ENCODE peak calls at places on chromosomes 1 and 21, in four cellular contexts. One of them, this sample, is unnamed.

GRCh38 chr1:159786966-159787365 is 6.2 kb downstream of the DUSP23 start:
- DNase-seq in activated T-helper 2 cell treated with anti-CD3 and anti-CD28 coated beads, Interferon-gamma antibody, Interleukin-2, Interleukin-4, amounts not matched to agents 10 μg/mL and 5 μg/mL and 100 μg/mL, durations not matched to agents 14 hours and 24 hours and 36 hours: no peak
- DNase-seq in RWPE1: no peak
- DNase-seq in fibroblast of pulmonary artery: peak
- DNase-seq in this sample: no peak

GRCh38 chr21:32004281-32004680 is 131.5 kb downstream of the HUNK start:
- DNase-seq in RWPE1: no peak
- DNase-seq in activated T-helper 2 cell treated with anti-CD3 and anti-CD28 coated beads, Interferon-gamma antibody, Interleukin-2, Interleukin-4, amounts not matched to agents 10 μg/mL and 5 μg/mL and 100 μg/mL, durations not matched to agents 14 hours and 24 hours and 36 hours: no peak
- DNase-seq in fibroblast of pulmonary artery: no peak
- DNase-seq in this sample: no peak

GRCh38 chr1:93471284-93471683 is 23.4 kb downstream of the FNBP1L start:
- DNase-seq in RWPE1: no peak
- DNase-seq in fibroblast of pulmonary artery: no peak
- DNase-seq in activated T-helper 2 cell treated with anti-CD3 and anti-CD28 coated beads, Interferon-gamma antibody, Interleukin-2, Interleukin-4, amounts not matched to agents 10 μg/mL and 5 μg/mL and 100 μg/mL, durations not matched to agents 14 hours and 24 hours and 36 hours: no peak
- DNase-seq in this sample: no peak

GRCh38 chr21:22710725-22711124 is 1712.5 kb downstream of the NCAM2 start:
- DNase-seq in RWPE1: no peak
- DNase-seq in fibroblast of pulmonary artery: no peak
- DNase-seq in activated T-helper 2 cell treated with anti-CD3 and anti-CD28 coated beads, Interferon-gamma antibody, Interleukin-2, Interleukin-4, amounts not matched to agents 10 μg/mL and 5 μg/mL and 100 μg/mL, durations not matched to agents 14 hours and 24 hours and 36 hours: no peak
- DNase-seq in this sample: no peak

GRCh38 chr1:234281826-234282489 is 91.3 kb upstream of the COA6 start:
- DNase-seq in RWPE1: no peak
- DNase-seq in activated T-helper 2 cell treated with anti-CD3 and anti-CD28 coated beads, Interferon-gamma antibody, Interleukin-2, Interleukin-4, amounts not matched to agents 10 μg/mL and 5 μg/mL and 100 μg/mL, durations not matched to agents 14 hours and 24 hours and 36 hours: no peak
- DNase-seq in fibroblast of pulmonary artery: no peak
- DNase-seq in this sample: no peak

GRCh38 chr1:208129057-208129456 is 115.1 kb downstream of the PLXNA2 start:
- DNase-seq in fibroblast of pulmonary artery: no peak
- DNase-seq in RWPE1: no peak
- DNase-seq in activated T-helper 2 cell treated with anti-CD3 and anti-CD28 coated beads, Interferon-gamma antibody, Interleukin-2, Interleukin-4, amounts not matched to agents 10 μg/mL and 5 μg/mL and 100 μg/mL, durations not matched to agents 14 hours and 24 hours and 36 hours: no peak
- DNase-seq in this sample: no peak

GRCh38 chr21:36698160-36699025 is 522 bp upstream of the SIM2 start:
- DNase-seq in fibroblast of pulmonary artery: no peak
- DNase-seq in activated T-helper 2 cell treated with anti-CD3 and anti-CD28 coated beads, Interferon-gamma antibody, Interleukin-2, Interleukin-4, amounts not matched to agents 10 μg/mL and 5 μg/mL and 100 μg/mL, durations not matched to agents 14 hours and 24 hours and 36 hours: no peak
- DNase-seq in RWPE1: peak
- DNase-seq in this sample: no peak

GRCh38 chr21:28742527-28742926 is 250.2 kb downstream of the LTN1 start:
- DNase-seq in RWPE1: peak
- DNase-seq in fibroblast of pulmonary artery: peak
- DNase-seq in activated T-helper 2 cell treated with anti-CD3 and anti-CD28 coated beads, Interferon-gamma antibody, Interleukin-2, Interleukin-4, amounts not matched to agents 10 μg/mL and 5 μg/mL and 100 μg/mL, durations not matched to agents 14 hours and 24 hours and 36 hours: no peak
- DNase-seq in this sample: no peak

GRCh38 chr1:222643603-222643936 is 25.7 kb downstream of the MIA3 start:
- DNase-seq in fibroblast of pulmonary artery: no peak
- DNase-seq in RWPE1: no peak
- DNase-seq in activated T-helper 2 cell treated with anti-CD3 and anti-CD28 coated beads, Interferon-gamma antibody, Interleukin-2, Interleukin-4, amounts not matched to agents 10 μg/mL and 5 μg/mL and 100 μg/mL, durations not matched to agents 14 hours and 24 hours and 36 hours: no peak
- DNase-seq in this sample: peak

GRCh38 chr1:223153177-223154119 is 10.4 kb upstream of the TLR5 start:
- DNase-seq in RWPE1: no peak
- DNase-seq in fibroblast of pulmonary artery: peak
- DNase-seq in activated T-helper 2 cell treated with anti-CD3 and anti-CD28 coated beads, Interferon-gamma antibody, Interleukin-2, Interleukin-4, amounts not matched to agents 10 μg/mL and 5 μg/mL and 100 μg/mL, durations not matched to agents 14 hours and 24 hours and 36 hours: no peak
- DNase-seq in this sample: no peak

GRCh38 chr1:106798991-106799390 is 257.5 kb upstream of the PRMT6 start:
- DNase-seq in activated T-helper 2 cell treated with anti-CD3 and anti-CD28 coated beads, Interferon-gamma antibody, Interleukin-2, Interleukin-4, amounts not matched to agents 10 μg/mL and 5 μg/mL and 100 μg/mL, durations not matched to agents 14 hours and 24 hours and 36 hours: no peak
- DNase-seq in fibroblast of pulmonary artery: peak
- DNase-seq in RWPE1: no peak
- DNase-seq in this sample: no peak

GRCh38 chr1:70528591-70529333 is 117.7 kb downstream of the CTH start:
- DNase-seq in fibroblast of pulmonary artery: peak
- DNase-seq in RWPE1: peak
- DNase-seq in activated T-helper 2 cell treated with anti-CD3 and anti-CD28 coated beads, Interferon-gamma antibody, Interleukin-2, Interleukin-4, amounts not matched to agents 10 μg/mL and 5 μg/mL and 100 μg/mL, durations not matched to agents 14 hours and 24 hours and 36 hours: no peak
- DNase-seq in this sample: peak

GRCh38 chr1:100760511-100760910 is 41.0 kb downstream of the VCAM1 start:
- DNase-seq in RWPE1: no peak
- DNase-seq in activated T-helper 2 cell treated with anti-CD3 and anti-CD28 coated beads, Interferon-gamma antibody, Interleukin-2, Interleukin-4, amounts not matched to agents 10 μg/mL and 5 μg/mL and 100 μg/mL, durations not matched to agents 14 hours and 24 hours and 36 hours: no peak
- DNase-seq in fibroblast of pulmonary artery: no peak
- DNase-seq in this sample: no peak

GRCh38 chr21:31447477-31447876 is 103.4 kb upstream of the TIAM1 start:
- DNase-seq in activated T-helper 2 cell treated with anti-CD3 and anti-CD28 coated beads, Interferon-gamma antibody, Interleukin-2, Interleukin-4, amounts not matched to agents 10 μg/mL and 5 μg/mL and 100 μg/mL, durations not matched to agents 14 hours and 24 hours and 36 hours: no peak
- DNase-seq in RWPE1: no peak
- DNase-seq in fibroblast of pulmonary artery: peak
- DNase-seq in this sample: no peak

GRCh38 chr1:175900171-175900570 is 156.8 kb upstream of the TNR start:
- DNase-seq in fibroblast of pulmonary artery: no peak
- DNase-seq in activated T-helper 2 cell treated with anti-CD3 and anti-CD28 coated beads, Interferon-gamma antibody, Interleukin-2, Interleukin-4, amounts not matched to agents 10 μg/mL and 5 μg/mL and 100 μg/mL, durations not matched to agents 14 hours and 24 hours and 36 hours: no peak
- DNase-seq in RWPE1: no peak
- DNase-seq in this sample: no peak

GRCh38 chr1:44405041-44405803 is at the start of gene RNF220:
- DNase-seq in activated T-helper 2 cell treated with anti-CD3 and anti-CD28 coated beads, Interferon-gamma antibody, Interleukin-2, Interleukin-4, amounts not matched to agents 10 μg/mL and 5 μg/mL and 100 μg/mL, durations not matched to agents 14 hours and 24 hours and 36 hours: no peak
- DNase-seq in fibroblast of pulmonary artery: peak
- DNase-seq in RWPE1: peak
- DNase-seq in this sample: no peak

GRCh38 chr21:40841524-40842196 is 5.3 kb downstream of the DSCAM start:
- DNase-seq in fibroblast of pulmonary artery: no peak
- DNase-seq in RWPE1: no peak
- DNase-seq in activated T-helper 2 cell treated with anti-CD3 and anti-CD28 coated beads, Interferon-gamma antibody, Interleukin-2, Interleukin-4, amounts not matched to agents 10 μg/mL and 5 μg/mL and 100 μg/mL, durations not matched to agents 14 hours and 24 hours and 36 hours: no peak
- DNase-seq in this sample: peak

GRCh38 chr1:64019818-64020217 is 183.6 kb upstream of the UBE2U start:
- DNase-seq in fibroblast of pulmonary artery: peak
- DNase-seq in activated T-helper 2 cell treated with anti-CD3 and anti-CD28 coated beads, Interferon-gamma antibody, Interleukin-2, Interleukin-4, amounts not matched to agents 10 μg/mL and 5 μg/mL and 100 μg/mL, durations not matched to agents 14 hours and 24 hours and 36 hours: no peak
- DNase-seq in RWPE1: no peak
- DNase-seq in this sample: peak

GRCh38 chr1:60949154-60949825 is 133.1 kb upstream of the NFIA start:
- DNase-seq in activated T-helper 2 cell treated with anti-CD3 and anti-CD28 coated beads, Interferon-gamma antibody, Interleukin-2, Interleukin-4, amounts not matched to agents 10 μg/mL and 5 μg/mL and 100 μg/mL, durations not matched to agents 14 hours and 24 hours and 36 hours: no peak
- DNase-seq in fibroblast of pulmonary artery: no peak
- DNase-seq in RWPE1: no peak
- DNase-seq in this sample: no peak

GRCh38 chr1:23509896-23510295 is 21.1 kb downstream of the E2F2 start:
- DNase-seq in RWPE1: no peak
- DNase-seq in fibroblast of pulmonary artery: no peak
- DNase-seq in activated T-helper 2 cell treated with anti-CD3 and anti-CD28 coated beads, Interferon-gamma antibody, Interleukin-2, Interleukin-4, amounts not matched to agents 10 μg/mL and 5 μg/mL and 100 μg/mL, durations not matched to agents 14 hours and 24 hours and 36 hours: no peak
- DNase-seq in this sample: no peak

GRCh38 chr1:1210726-1211540 is 3.0 kb downstream of the TNFRSF4 start:
- DNase-seq in RWPE1: no peak
- DNase-seq in fibroblast of pulmonary artery: no peak
- DNase-seq in activated T-helper 2 cell treated with anti-CD3 and anti-CD28 coated beads, Interferon-gamma antibody, Interleukin-2, Interleukin-4, amounts not matched to agents 10 μg/mL and 5 μg/mL and 100 μg/mL, durations not matched to agents 14 hours and 24 hours and 36 hours: no peak
- DNase-seq in this sample: no peak

GRCh38 chr1:38834221-38834782 is 25.3 kb downstream of the RRAGC start:
- DNase-seq in activated T-helper 2 cell treated with anti-CD3 and anti-CD28 coated beads, Interferon-gamma antibody, Interleukin-2, Interleukin-4, amounts not matched to agents 10 μg/mL and 5 μg/mL and 100 μg/mL, durations not matched to agents 14 hours and 24 hours and 36 hours: no peak
- DNase-seq in RWPE1: no peak
- DNase-seq in fibroblast of pulmonary artery: no peak
- DNase-seq in this sample: no peak

GRCh38 chr1:2393471-2393877 is 1.8 kb downstream of the RER1 start:
- DNase-seq in fibroblast of pulmonary artery: no peak
- DNase-seq in activated T-helper 2 cell treated with anti-CD3 and anti-CD28 coated beads, Interferon-gamma antibody, Interleukin-2, Interleukin-4, amounts not matched to agents 10 μg/mL and 5 μg/mL and 100 μg/mL, durations not matched to agents 14 hours and 24 hours and 36 hours: no peak
- DNase-seq in RWPE1: no peak
- DNase-seq in this sample: no peak

GRCh38 chr1:179036844-179037465 is 11.3 kb downstream of the FAM20B start:
- DNase-seq in activated T-helper 2 cell treated with anti-CD3 and anti-CD28 coated beads, Interferon-gamma antibody, Interleukin-2, Interleukin-4, amounts not matched to agents 10 μg/mL and 5 μg/mL and 100 μg/mL, durations not matched to agents 14 hours and 24 hours and 36 hours: peak
- DNase-seq in RWPE1: peak
- DNase-seq in fibroblast of pulmonary artery: no peak
- DNase-seq in this sample: no peak

GRCh38 chr1:101797722-101798121 is 199.0 kb downstream of the OLFM3 start:
- DNase-seq in fibroblast of pulmonary artery: no peak
- DNase-seq in activated T-helper 2 cell treated with anti-CD3 and anti-CD28 coated beads, Interferon-gamma antibody, Interleukin-2, Interleukin-4, amounts not matched to agents 10 μg/mL and 5 μg/mL and 100 μg/mL, durations not matched to agents 14 hours and 24 hours and 36 hours: no peak
- DNase-seq in RWPE1: no peak
- DNase-seq in this sample: no peak

GRCh38 chr1:1337793-1338147 is 6.7 kb downstream of the TAS1R3 start:
- DNase-seq in activated T-helper 2 cell treated with anti-CD3 and anti-CD28 coated beads, Interferon-gamma antibody, Interleukin-2, Interleukin-4, amounts not matched to agents 10 μg/mL and 5 μg/mL and 100 μg/mL, durations not matched to agents 14 hours and 24 hours and 36 hours: no peak
- DNase-seq in fibroblast of pulmonary artery: no peak
- DNase-seq in RWPE1: peak
- DNase-seq in this sample: no peak

GRCh38 chr1:244792188-244792850 is 43.1 kb upstream of the COX20 start:
- DNase-seq in activated T-helper 2 cell treated with anti-CD3 and anti-CD28 coated beads, Interferon-gamma antibody, Interleukin-2, Interleukin-4, amounts not matched to agents 10 μg/mL and 5 μg/mL and 100 μg/mL, durations not matched to agents 14 hours and 24 hours and 36 hours: no peak
- DNase-seq in fibroblast of pulmonary artery: peak
- DNase-seq in RWPE1: no peak
- DNase-seq in this sample: no peak

This sample was measured in MM.1S.